ENCODE peak calls at places on chromosomes 13 and 19, in six cellular contexts. G, I, K, T, R and X are unnamed samples.

GRCh38 chr13:29474991-29475390 is 120.5 kb downstream of the SLC7A1 start:
- DNase-seq in G (no peak), I (peak), K (peak), T (no peak), R (peak), X (no peak)

GRCh38 chr19:14494910-14495677 is 833 bp downstream of the GIPC1 start:
- DNase-seq in G (no peak), I (no peak), K (no peak), T (no peak), R (no peak), X (no peak)

GRCh38 chr13:91362908-91363307 is 15.4 kb downstream of the MIR17HG start:
- DNase-seq in G (no peak), I (no peak), K (no peak), T (no peak), R (no peak), X (no peak)

GRCh38 chr13:61045197-61045596 is 370.5 kb downstream of the PCDH20 start:
- DNase-seq in G (no peak), I (no peak), K (no peak), T (no peak), R (no peak), X (no peak)

GRCh38 chr13:113534236-113534860 is 43.8 kb upstream of the DCUN1D2 start:
- DNase-seq in G (no peak), I (no peak), K (no peak), T (no peak), R (no peak), X (no peak)

GRCh38 chr19:18698321-18699167 is 15.1 kb downstream of the CRTC1 start:
- DNase-seq in G (no peak), I (no peak), K (no peak), T (no peak), R (no peak), X (no peak)

GRCh38 chr19:15298847-15299567 is 33.3 kb downstream of the BRD4 start:
- DNase-seq in G (no peak), I (no peak), K (no peak), T (no peak), R (no peak), X (no peak)

GRCh38 chr13:51134763-51135365 is 23.8 kb upstream of the C13orf42 start:
- DNase-seq in G (no peak), I (no peak), K (no peak), T (no peak), R (no peak), X (no peak)

GRCh38 chr19:3343619-3344502 is 22.5 kb upstream of the NFIC start:
- DNase-seq in G (peak), I (peak), K (no peak), T (no peak), R (peak), X (peak)

GRCh38 chr13:30763786-30764440 is 28.6 kb downstream of the ALOX5AP start:
- DNase-seq in G (no peak), I (no peak), K (no peak), T (no peak), R (no peak), X (no peak)

GRCh38 chr19:39915848-39916215 is 18.6 kb downstream of the FCGBP start:
- DNase-seq in G (no peak), I (no peak), K (no peak), T (no peak), R (no peak), X (no peak)

GRCh38 chr13:65540064-65540635 is 1690.0 kb downstream of the PCDH9 start:
- DNase-seq in G (no peak), I (peak), K (no peak), T (no peak), R (peak), X (no peak)

GRCh38 chr13:100842136-100842535 is 167.5 kb upstream of the TMTC4 start:
- DNase-seq in G (no peak), I (no peak), K (no peak), T (no peak), R (no peak), X (no peak)

GRCh38 chr13:29507356-29507755 is 88.1 kb downstream of the SLC7A1 start:
- DNase-seq in G (no peak), I (no peak), K (no peak), T (no peak), R (no peak), X (no peak)

GRCh38 chr19:11023016-11023415 is 62.2 kb downstream of the SMARCA4 start:
- DNase-seq in G (no peak), I (no peak), K (no peak), T (no peak), R (no peak), X (no peak)

GRCh38 chr13:40102854-40103253 is 447.4 kb downstream of the COG6 start:
- DNase-seq in G (no peak), I (peak), K (peak), T (no peak), R (peak), X (no peak)

GRCh38 chr13:94708971-94709614 is 3.3 kb downstream of the SOX21 start:
- DNase-seq in G (no peak), I (no peak), K (no peak), T (no peak), R (no peak), X (no peak)

GRCh38 chr19:17097593-17098126 is 22.1 kb downstream of the MYO9B start:
- DNase-seq in G (no peak), I (peak), K (no peak), T (no peak), R (peak), X (no peak)

GRCh38 chr13:100301418-100301817 is 212.5 kb downstream of the PCCA start:
- DNase-seq in G (peak), I (no peak), K (no peak), T (no peak), R (no peak), X (no peak)

GRCh38 chr13:35808846-35809245 is 322.3 kb downstream of the DCLK1 start:
- DNase-seq in G (no peak), I (no peak), K (no peak), T (no peak), R (no peak), X (no peak)
- TF ChIP-seq CTCF in G (no peak), I (no peak), K (no peak), T (no peak), R (no peak), X (no peak)

GRCh38 chr13:33690321-33690720 is 127.6 kb upstream of the RFC3 start:
- DNase-seq in G (no peak), I (no peak), K (no peak), T (no peak), R (no peak), X (no peak)
- TF ChIP-seq CTCF in G (no peak), I (no peak), K (no peak), T (no peak), R (no peak), X (no peak)

GRCh38 chr13:98525452-98525851 is 51.5 kb downstream of the STK24 start:
- DNase-seq in G (no peak), I (no peak), K (no peak), T (no peak), R (no peak), X (no peak)

GRCh38 chr13:98524391-98524790 is 52.5 kb downstream of the STK24 start:
- DNase-seq in G (no peak), I (no peak), K (no peak), T (no peak), R (no peak), X (no peak)

GRCh38 chr13:98525852-98526512 is 50.9 kb downstream of the STK24 start:
- DNase-seq in G (no peak), I (no peak), K (no peak), T (no peak), R (no peak), X (no peak)

GRCh38 chr13:98523455-98524102 is 53.3 kb downstream of the STK24 start:
- DNase-seq in G (no peak), I (no peak), K (no peak), T (no peak), R (no peak), X (no peak)

DNA sequence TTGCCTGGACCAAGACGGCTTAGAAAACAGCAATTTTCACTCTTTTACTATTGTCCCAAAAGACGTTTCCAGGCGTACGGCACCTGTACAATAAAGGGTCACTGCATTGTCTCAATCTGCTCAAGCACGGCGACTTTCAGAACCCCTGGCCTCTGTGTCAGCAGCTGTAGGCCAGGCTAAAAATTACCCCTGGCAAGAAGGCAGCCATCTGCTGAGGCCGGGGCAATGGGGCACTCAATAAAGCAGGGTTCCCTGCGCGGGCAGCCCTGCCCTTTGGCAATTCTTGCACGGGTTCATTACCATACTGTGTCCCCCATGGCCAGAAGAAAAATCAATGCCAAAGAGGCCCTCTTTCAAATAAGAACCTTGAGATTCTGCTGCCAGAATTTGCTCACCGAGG is 52.1 kb downstream of the STK24 start:
- DNase-seq in G (no peak), I (no peak), K (no peak), T (no peak), R (no peak), X (no peak)
- TF ChIP-seq CTCF in G (no peak), I (no peak), K (no peak), T (no peak), R (no peak), X (no peak)

DNA sequence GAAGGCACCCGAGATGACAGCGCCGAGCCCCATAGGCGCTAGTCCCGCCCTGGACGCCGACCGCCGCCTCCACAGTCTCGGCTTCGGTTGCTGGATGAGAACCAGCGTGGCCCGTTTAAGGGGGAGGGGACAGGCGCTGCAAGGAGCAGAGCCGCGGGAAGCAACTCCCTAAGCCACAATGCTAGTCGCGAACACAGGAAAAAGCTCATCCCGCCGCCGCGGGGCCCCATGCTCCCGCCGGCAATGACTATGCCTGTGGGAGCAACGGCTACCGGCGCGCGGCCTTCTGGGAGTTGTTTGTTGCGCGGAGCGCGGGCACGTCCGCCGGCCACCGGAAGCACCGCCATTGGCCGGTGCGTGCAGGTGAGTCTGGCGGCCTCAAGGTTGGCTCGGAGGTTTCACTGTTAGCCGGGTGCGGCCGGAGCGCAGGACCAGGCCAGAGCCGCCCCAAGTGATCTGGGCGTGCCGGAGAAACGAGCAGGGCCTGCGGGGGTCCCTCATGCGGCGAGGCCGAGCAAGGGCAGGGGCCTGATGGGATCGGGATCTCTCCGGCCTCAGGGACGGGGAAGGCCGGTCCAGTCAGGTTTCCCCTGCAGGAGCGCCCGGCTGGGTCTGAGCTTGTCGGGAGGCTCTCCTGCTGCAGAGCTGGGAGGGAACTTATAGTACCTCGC is at the start of gene ZNF544:
- DNase-seq in G (peak), I (peak), K (peak), T (peak), R (peak), X (peak)
- TF ChIP-seq CTCF in G (no peak), I (peak), K (peak), T (no peak), R (no peak), X (peak)

DNA sequence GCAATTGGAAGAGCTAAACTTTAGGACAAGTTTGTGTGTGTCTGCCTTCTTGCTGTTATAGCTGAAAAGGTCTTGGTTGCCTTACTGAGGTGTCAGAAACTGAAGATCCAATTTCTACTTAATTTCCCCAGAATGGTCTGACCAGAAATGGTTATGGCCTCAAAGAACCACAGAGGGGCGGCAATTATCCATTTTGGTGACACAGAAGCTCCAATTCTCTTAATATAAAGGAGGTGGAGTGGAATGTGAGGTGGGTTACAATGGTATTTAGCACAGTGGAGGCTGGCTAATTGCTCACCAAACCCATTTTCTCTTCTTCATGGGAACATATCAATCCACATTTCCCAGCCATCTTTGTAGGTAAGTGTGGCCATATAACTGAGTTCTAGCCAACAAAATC is 1157.2 kb downstream of the OLFM4 start:
- DNase-seq in G (no peak), I (no peak), K (no peak), T (no peak), R (peak), X (no peak)
- TF ChIP-seq CTCF in G (no peak), I (no peak), K (no peak), T (peak), R (peak), X (no peak)

GRCh38 chr19:5665781-5666513 is 14.4 kb downstream of the MICOS13 start:
- DNase-seq in G (no peak), I (peak), K (no peak), T (no peak), R (peak), X (no peak)
- TF ChIP-seq CTCF in G (no peak), I (peak), K (peak), T (no peak), R (no peak), X (peak)

GRCh38 chr19:1941146-1942077 is at the start of gene CSNK1G2:
- DNase-seq in G (no peak), I (no peak), K (no peak), T (no peak), R (no peak), X (no peak)
- TF ChIP-seq CTCF in G (no peak), I (no peak), K (no peak), T (peak), R (no peak), X (no peak)